ENCODE peak calls at places on chromosomes 6 and 20, in seven cellular contexts. One of them, this sample, is unnamed.
A peak's percentile ranks its signal among the peaks of the same experiment; 100 is the strongest.

GRCh38 chr6:5979650-5980427 is 26.9 kb downstream of the NRN1 start:
- DNase-seq in effector memory CD4-positive, alpha-beta T cell: no peak
- DNase-seq in NT2/D1: no peak
- DNase-seq in fibroblast of lung: no peak
- DNase-seq in endothelial cell of umbilical vein: no peak
- DNase-seq in GM06990: no peak
- DNase-seq in Karpas-422: peak; percentile 17
- DNase-seq in this sample: no peak

GRCh38 chr20:42435230-42435629 is 754.5 kb downstream of the PTPRT start:
- DNase-seq in effector memory CD4-positive, alpha-beta T cell: no peak
- DNase-seq in NT2/D1: no peak
- DNase-seq in fibroblast of lung: no peak
- DNase-seq in endothelial cell of umbilical vein: no peak
- DNase-seq in GM06990: no peak
- DNase-seq in Karpas-422: peak; percentile 64
- DNase-seq in this sample: no peak

GRCh38 chr6:135680964-135681913 is 170.3 kb upstream of the PDE7B start:
- DNase-seq in effector memory CD4-positive, alpha-beta T cell: no peak
- DNase-seq in NT2/D1: no peak
- DNase-seq in fibroblast of lung: peak; percentile 36
- DNase-seq in endothelial cell of umbilical vein: no peak
- DNase-seq in GM06990: no peak
- DNase-seq in Karpas-422: no peak
- DNase-seq in this sample: no peak

GRCh38 chr6:38554700-38555413 is 84.9 kb downstream of the BTBD9 start:
- DNase-seq in effector memory CD4-positive, alpha-beta T cell: no peak
- DNase-seq in NT2/D1: no peak
- DNase-seq in fibroblast of lung: peak; percentile 66
- DNase-seq in endothelial cell of umbilical vein: no peak
- DNase-seq in GM06990: no peak
- DNase-seq in Karpas-422: no peak
- DNase-seq in this sample: no peak

GRCh38 chr6:104860221-104860620 is 502 bp upstream of the HACE1 start:
- DNase-seq in effector memory CD4-positive, alpha-beta T cell: no peak
- DNase-seq in NT2/D1: no peak
- DNase-seq in fibroblast of lung: no peak
- DNase-seq in endothelial cell of umbilical vein: no peak
- DNase-seq in GM06990: no peak
- DNase-seq in Karpas-422: no peak
- DNase-seq in this sample: no peak

GRCh38 chr20:49323622-49324238 is 45.9 kb upstream of the ZNFX1 start:
- DNase-seq in effector memory CD4-positive, alpha-beta T cell: no peak
- DNase-seq in NT2/D1: no peak
- DNase-seq in fibroblast of lung: peak; percentile 89
- DNase-seq in endothelial cell of umbilical vein: peak; percentile 89
- DNase-seq in GM06990: no peak
- DNase-seq in Karpas-422: peak; percentile 62
- DNase-seq in this sample: no peak

GRCh38 chr20:38138086-38138777 is 26.8 kb downstream of the TGM2 start:
- DNase-seq in effector memory CD4-positive, alpha-beta T cell: no peak
- DNase-seq in NT2/D1: no peak
- DNase-seq in fibroblast of lung: no peak
- DNase-seq in endothelial cell of umbilical vein: no peak
- DNase-seq in GM06990: no peak
- DNase-seq in Karpas-422: no peak
- DNase-seq in this sample: no peak

GRCh38 chr6:116424001-116424400 is 37.2 kb upstream of the CALHM6 start:
- DNase-seq in effector memory CD4-positive, alpha-beta T cell: no peak
- DNase-seq in NT2/D1: no peak
- DNase-seq in fibroblast of lung: peak; percentile 49
- DNase-seq in endothelial cell of umbilical vein: no peak
- DNase-seq in GM06990: no peak
- DNase-seq in Karpas-422: no peak
- DNase-seq in this sample: no peak

GRCh38 chr20:50026746-50027575 is 44.2 kb downstream of the SNAI1 start:
- DNase-seq in effector memory CD4-positive, alpha-beta T cell: no peak
- DNase-seq in NT2/D1: no peak
- DNase-seq in fibroblast of lung: peak; percentile 66
- DNase-seq in endothelial cell of umbilical vein: no peak
- DNase-seq in GM06990: no peak
- DNase-seq in Karpas-422: no peak
- DNase-seq in this sample: no peak

GRCh38 chr6:139429559-139430150 is 55.2 kb upstream of the CITED2 start:
- DNase-seq in effector memory CD4-positive, alpha-beta T cell: no peak
- DNase-seq in NT2/D1: no peak
- DNase-seq in fibroblast of lung: no peak
- DNase-seq in endothelial cell of umbilical vein: no peak
- DNase-seq in GM06990: no peak
- DNase-seq in Karpas-422: no peak
- DNase-seq in this sample: no peak

GRCh38 chr6:129889580-129889979 is 28.5 kb upstream of the TMEM244 start:
- DNase-seq in effector memory CD4-positive, alpha-beta T cell: no peak
- DNase-seq in NT2/D1: no peak
- DNase-seq in fibroblast of lung: peak; percentile 89
- DNase-seq in endothelial cell of umbilical vein: peak; percentile 77
- DNase-seq in GM06990: no peak
- DNase-seq in Karpas-422: no peak
- DNase-seq in this sample: no peak

GRCh38 chr6:134065706-134066105 is 13.3 kb upstream of the SLC2A12 start:
- DNase-seq in effector memory CD4-positive, alpha-beta T cell: no peak
- DNase-seq in NT2/D1: no peak
- DNase-seq in fibroblast of lung: peak; percentile 22
- DNase-seq in endothelial cell of umbilical vein: peak; percentile 30
- DNase-seq in GM06990: no peak
- DNase-seq in Karpas-422: peak; percentile 78
- DNase-seq in this sample: no peak

GRCh38 chr20:63736893-63737689 is 627 bp downstream of the LIME1 start:
- DNase-seq in effector memory CD4-positive, alpha-beta T cell: peak; percentile 52
- DNase-seq in NT2/D1: no peak
- DNase-seq in fibroblast of lung: no peak
- DNase-seq in endothelial cell of umbilical vein: no peak
- DNase-seq in GM06990: peak; percentile 80
- DNase-seq in Karpas-422: peak; percentile 64
- DNase-seq in this sample: no peak

GRCh38 chr6:65538644-65539043 is 168.4 kb downstream of the EYS start:
- DNase-seq in effector memory CD4-positive, alpha-beta T cell: no peak
- DNase-seq in NT2/D1: no peak
- DNase-seq in fibroblast of lung: no peak
- DNase-seq in endothelial cell of umbilical vein: no peak
- DNase-seq in GM06990: no peak
- DNase-seq in Karpas-422: no peak
- DNase-seq in this sample: no peak

GRCh38 chr6:13319891-13320564 is 8.3 kb downstream of the TBC1D7 start:
- DNase-seq in effector memory CD4-positive, alpha-beta T cell: no peak
- DNase-seq in NT2/D1: no peak
- DNase-seq in fibroblast of lung: no peak
- DNase-seq in endothelial cell of umbilical vein: no peak
- DNase-seq in GM06990: no peak
- DNase-seq in Karpas-422: no peak
- DNase-seq in this sample: no peak

GRCh38 chr6:13315896-13316295 is 12.4 kb downstream of the TBC1D7 start:
- DNase-seq in effector memory CD4-positive, alpha-beta T cell: no peak
- DNase-seq in NT2/D1: no peak
- DNase-seq in fibroblast of lung: no peak
- DNase-seq in endothelial cell of umbilical vein: no peak
- DNase-seq in GM06990: no peak
- DNase-seq in Karpas-422: no peak
- DNase-seq in this sample: no peak

GRCh38 chr6:13314806-13315205 is 13.5 kb downstream of the TBC1D7 start:
- DNase-seq in effector memory CD4-positive, alpha-beta T cell: no peak
- DNase-seq in NT2/D1: no peak
- DNase-seq in fibroblast of lung: no peak
- DNase-seq in endothelial cell of umbilical vein: no peak
- DNase-seq in GM06990: no peak
- DNase-seq in Karpas-422: no peak
- DNase-seq in this sample: no peak

DNA sequence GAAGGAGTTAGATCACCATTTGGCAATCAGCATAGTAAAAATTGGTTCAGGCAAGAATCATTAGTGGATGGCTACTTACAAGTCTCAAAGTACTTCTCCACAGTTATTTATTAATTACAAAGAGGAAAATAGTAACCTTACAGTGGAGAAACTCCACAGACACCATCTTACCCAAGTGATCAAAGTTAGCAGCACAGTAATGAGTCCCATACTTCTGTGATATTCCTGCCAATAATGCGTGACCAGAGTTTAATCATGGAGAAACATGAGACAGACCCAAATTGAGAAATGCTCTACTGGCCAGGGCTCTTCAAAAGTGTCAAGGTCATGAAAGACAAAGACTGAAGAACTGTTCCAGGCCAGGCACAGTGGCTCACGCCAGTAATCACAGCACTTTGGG is 9.5 kb downstream of the TBC1D7 start:
- DNase-seq in effector memory CD4-positive, alpha-beta T cell: no peak
- DNase-seq in NT2/D1: no peak
- DNase-seq in fibroblast of lung: no peak
- DNase-seq in endothelial cell of umbilical vein: no peak
- DNase-seq in GM06990: no peak
- DNase-seq in Karpas-422: no peak
- DNase-seq in this sample: no peak
- H3K36me3 ChIP-seq in effector memory CD4-positive, alpha-beta T cell: peaks cover 77% of the 10 kb centered on the region
- H3K36me3 ChIP-seq in NT2/D1: peaks cover 80% of the 10 kb centered on the region
- H3K36me3 ChIP-seq in fibroblast of lung: peaks cover 10% of the 10 kb centered on the region
- H3K36me3 ChIP-seq in endothelial cell of umbilical vein: peaks cover 20% of the 10 kb centered on the region
- H3K36me3 ChIP-seq in GM06990: peaks cover 20% of the 10 kb centered on the region
- H3K36me3 ChIP-seq in Karpas-422: peaks cover 31% of the 10 kb centered on the region
- H3K36me3 ChIP-seq in this sample: peaks cover 5% of the 10 kb centered on the region

GRCh38 chr20:34122274-34122980 is 10.4 kb upstream of the EIF2S2 start:
- DNase-seq in effector memory CD4-positive, alpha-beta T cell: no peak
- DNase-seq in NT2/D1: no peak
- DNase-seq in fibroblast of lung: no peak
- DNase-seq in endothelial cell of umbilical vein: no peak
- DNase-seq in GM06990: no peak
- DNase-seq in Karpas-422: peak; percentile 11
- DNase-seq in this sample: no peak
- H3K27me3 ChIP-seq in effector memory CD4-positive, alpha-beta T cell: no peaks in the 10 kb centered on the region
- H3K27me3 ChIP-seq in NT2/D1: no peaks in the 10 kb centered on the region
- H3K27me3 ChIP-seq in fibroblast of lung: peaks cover 3% of the 10 kb centered on the region
- H3K27me3 ChIP-seq in endothelial cell of umbilical vein: no peaks in the 10 kb centered on the region
- H3K27me3 ChIP-seq in GM06990: no peaks in the 10 kb centered on the region
- H3K27me3 ChIP-seq in Karpas-422: no peaks in the 10 kb centered on the region
- H3K27me3 ChIP-seq in this sample: no peaks in the 10 kb centered on the region

GRCh38 chr20:44273231-44274215 is 26.4 kb downstream of the GDAP1L1 start:
- DNase-seq in effector memory CD4-positive, alpha-beta T cell: no peak
- DNase-seq in NT2/D1: no peak
- DNase-seq in fibroblast of lung: no peak
- DNase-seq in endothelial cell of umbilical vein: no peak
- DNase-seq in GM06990: no peak
- DNase-seq in Karpas-422: no peak
- DNase-seq in this sample: no peak
- H3K36me3 ChIP-seq in effector memory CD4-positive, alpha-beta T cell: no peaks in the 10 kb centered on the region
- H3K36me3 ChIP-seq in NT2/D1: no peaks in the 10 kb centered on the region
- H3K36me3 ChIP-seq in fibroblast of lung: no peaks in the 10 kb centered on the region
- H3K36me3 ChIP-seq in endothelial cell of umbilical vein: no peaks in the 10 kb centered on the region
- H3K36me3 ChIP-seq in GM06990: no peaks in the 10 kb centered on the region
- H3K36me3 ChIP-seq in Karpas-422: no peaks in the 10 kb centered on the region
- H3K36me3 ChIP-seq in this sample: no peaks in the 10 kb centered on the region

DNA sequence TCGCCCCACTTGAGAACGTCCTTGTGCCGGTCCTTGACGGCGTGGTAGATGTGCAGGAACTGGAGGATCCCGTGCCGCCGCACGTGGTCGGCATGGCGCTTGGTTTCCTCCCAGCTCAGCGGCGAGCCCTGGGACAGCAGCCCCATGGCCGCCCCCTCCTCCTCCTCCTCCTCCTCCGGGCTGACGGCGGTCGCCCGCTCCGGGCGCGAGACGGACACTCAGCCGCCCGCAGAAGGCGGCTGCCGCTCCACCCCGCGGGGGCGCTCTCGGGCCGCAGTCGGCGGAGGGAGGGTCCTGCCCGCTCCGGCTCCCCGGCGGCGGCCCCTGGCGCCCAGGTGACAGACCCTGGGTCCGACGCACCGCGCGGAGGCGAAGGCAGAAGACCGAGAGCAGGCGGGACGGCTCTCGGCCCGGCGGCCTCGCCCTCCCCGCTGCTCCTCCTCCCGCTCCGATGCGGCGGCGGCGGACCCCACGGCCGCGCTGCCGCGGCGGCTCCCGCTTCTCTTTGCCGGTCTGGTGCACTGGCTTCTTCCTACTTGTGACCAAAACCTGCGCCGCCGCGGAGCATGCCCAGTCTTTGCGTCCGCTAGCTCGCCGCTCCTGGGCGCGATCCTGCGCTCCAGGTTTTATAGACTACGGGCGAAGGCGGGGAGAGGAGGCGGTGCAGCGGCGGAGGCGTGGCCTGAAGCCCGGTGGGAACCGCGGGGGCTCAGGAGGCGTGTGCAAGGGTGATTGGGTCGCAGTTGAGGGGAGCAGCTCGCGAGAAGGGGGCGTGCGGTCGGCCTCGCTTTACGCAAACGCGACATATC is at the start of gene GCLC:
- DNase-seq in effector memory CD4-positive, alpha-beta T cell: peak; percentile 80
- DNase-seq in NT2/D1: peak; percentile 84
- DNase-seq in fibroblast of lung: peak; percentile 96
- DNase-seq in endothelial cell of umbilical vein: peak; percentile 97
- DNase-seq in GM06990: peak; percentile 96
- DNase-seq in Karpas-422: peak; percentile 96
- DNase-seq in this sample: peak; percentile 71
- H3K27me3 ChIP-seq in effector memory CD4-positive, alpha-beta T cell: no peaks in the 10 kb centered on the region
- H3K27me3 ChIP-seq in NT2/D1: peaks cover 24% of the 10 kb centered on the region
- H3K27me3 ChIP-seq in fibroblast of lung: no peaks in the 10 kb centered on the region
- H3K27me3 ChIP-seq in endothelial cell of umbilical vein: no peaks in the 10 kb centered on the region
- H3K27me3 ChIP-seq in GM06990: no peaks in the 10 kb centered on the region
- H3K27me3 ChIP-seq in Karpas-422: peaks cover 8% of the 10 kb centered on the region
- H3K27me3 ChIP-seq in this sample: no peaks in the 10 kb centered on the region

GRCh38 chr6:33576668-33577067 is 3.4 kb downstream of the BAK1 start:
- DNase-seq in effector memory CD4-positive, alpha-beta T cell: no peak
- DNase-seq in NT2/D1: no peak
- DNase-seq in fibroblast of lung: no peak
- DNase-seq in endothelial cell of umbilical vein: no peak
- DNase-seq in GM06990: no peak
- DNase-seq in Karpas-422: no peak
- DNase-seq in this sample: no peak
- H3K36me3 ChIP-seq in effector memory CD4-positive, alpha-beta T cell: peaks cover 41% of the 10 kb centered on the region
- H3K36me3 ChIP-seq in NT2/D1: peaks cover 51% of the 10 kb centered on the region
- H3K36me3 ChIP-seq in fibroblast of lung: peaks cover 16% of the 10 kb centered on the region
- H3K36me3 ChIP-seq in endothelial cell of umbilical vein: peaks cover 27% of the 10 kb centered on the region
- H3K36me3 ChIP-seq in GM06990: peaks cover 39% of the 10 kb centered on the region
- H3K36me3 ChIP-seq in Karpas-422: peaks cover 8% of the 10 kb centered on the region
- H3K36me3 ChIP-seq in this sample: peaks cover 53% of the 10 kb centered on the region

This sample was measured in esophagus squamous epithelium.